ENCODE peak calls at places on chromosomes 6 and 20, in ten cellular contexts. One of them, this sample, is unnamed.

GRCh38 chr6:26268659-26269402 is 96.2 kb upstream of the BTN3A2 start:
- DNase-seq in esophagus squamous epithelium: no peak
- DNase-seq in sigmoid colon: peak; percentile 43
- DNase-seq in heart right ventricle: no peak
- DNase-seq in thyroid gland: no peak
- DNase-seq in vagina: no peak
- DNase-seq in CD4-positive, CD25-positive, alpha-beta regulatory T cell: peak; percentile 70
- DNase-seq in pancreas: no peak
- DNase-seq in A673: peak; percentile 80
- DNase-seq in ovary: no peak
- DNase-seq in this sample: no peak

GRCh38 chr6:163294734-163295133 is 119.8 kb upstream of the QKI start:
- DNase-seq in vagina: no peak
- DNase-seq in thyroid gland: no peak
- DNase-seq in heart right ventricle: no peak
- DNase-seq in sigmoid colon: no peak
- DNase-seq in A673: no peak
- DNase-seq in esophagus squamous epithelium: no peak
- DNase-seq in CD4-positive, CD25-positive, alpha-beta regulatory T cell: no peak
- DNase-seq in pancreas: no peak
- DNase-seq in ovary: no peak
- DNase-seq in this sample: no peak

GRCh38 chr6:132936641-132937040 is 122.3 kb downstream of the RPS12 start:
- DNase-seq in ovary: no peak
- DNase-seq in esophagus squamous epithelium: no peak
- DNase-seq in thyroid gland: no peak
- DNase-seq in CD4-positive, CD25-positive, alpha-beta regulatory T cell: no peak
- DNase-seq in vagina: no peak
- DNase-seq in sigmoid colon: no peak
- DNase-seq in A673: no peak
- DNase-seq in pancreas: no peak
- DNase-seq in heart right ventricle: no peak
- DNase-seq in this sample: no peak

GRCh38 chr6:118892248-118893094 is 1.5 kb upstream of the ASF1A start:
- DNase-seq in esophagus squamous epithelium: no peak
- DNase-seq in A673: no peak
- DNase-seq in heart right ventricle: no peak
- DNase-seq in pancreas: no peak
- DNase-seq in ovary: no peak
- DNase-seq in CD4-positive, CD25-positive, alpha-beta regulatory T cell: peak; percentile 63
- DNase-seq in thyroid gland: no peak
- DNase-seq in vagina: no peak
- DNase-seq in sigmoid colon: no peak
- DNase-seq in this sample: no peak

GRCh38 chr6:17472653-17473183 is 79.3 kb downstream of the CAP2 start:
- DNase-seq in esophagus squamous epithelium: no peak
- DNase-seq in A673: no peak
- DNase-seq in thyroid gland: no peak
- DNase-seq in CD4-positive, CD25-positive, alpha-beta regulatory T cell: no peak
- DNase-seq in vagina: no peak
- DNase-seq in ovary: no peak
- DNase-seq in heart right ventricle: no peak
- DNase-seq in pancreas: no peak
- DNase-seq in sigmoid colon: no peak
- DNase-seq in this sample: no peak

GRCh38 chr6:129009856-129010255 is 126.9 kb downstream of the LAMA2 start:
- DNase-seq in thyroid gland: no peak
- DNase-seq in vagina: no peak
- DNase-seq in heart right ventricle: no peak
- DNase-seq in esophagus squamous epithelium: no peak
- DNase-seq in CD4-positive, CD25-positive, alpha-beta regulatory T cell: no peak
- DNase-seq in A673: no peak
- DNase-seq in pancreas: no peak
- DNase-seq in sigmoid colon: no peak
- DNase-seq in ovary: no peak
- DNase-seq in this sample: no peak

GRCh38 chr20:33933469-33933909 is 60.2 kb upstream of the RALY start:
- DNase-seq in pancreas: peak; percentile 70
- DNase-seq in ovary: peak; percentile 39
- DNase-seq in CD4-positive, CD25-positive, alpha-beta regulatory T cell: peak; percentile 62
- DNase-seq in sigmoid colon: peak; percentile 91
- DNase-seq in heart right ventricle: peak; percentile 34
- DNase-seq in A673: peak; percentile 80
- DNase-seq in thyroid gland: peak; percentile 82
- DNase-seq in esophagus squamous epithelium: no peak
- DNase-seq in vagina: no peak
- DNase-seq in this sample: peak; percentile 81

GRCh38 chr20:25539742-25540201 is 45.6 kb downstream of the NINL start:
- DNase-seq in thyroid gland: no peak
- DNase-seq in A673: no peak
- DNase-seq in sigmoid colon: no peak
- DNase-seq in esophagus squamous epithelium: no peak
- DNase-seq in heart right ventricle: no peak
- DNase-seq in ovary: no peak
- DNase-seq in vagina: no peak
- DNase-seq in pancreas: no peak
- DNase-seq in CD4-positive, CD25-positive, alpha-beta regulatory T cell: no peak
- DNase-seq in this sample: peak; percentile 57

GRCh38 chr20:46631874-46632446 is 19.3 kb downstream of the SLC13A3 start:
- DNase-seq in sigmoid colon: no peak
- DNase-seq in ovary: no peak
- DNase-seq in heart right ventricle: no peak
- DNase-seq in esophagus squamous epithelium: no peak
- DNase-seq in A673: no peak
- DNase-seq in CD4-positive, CD25-positive, alpha-beta regulatory T cell: no peak
- DNase-seq in thyroid gland: no peak
- DNase-seq in pancreas: no peak
- DNase-seq in vagina: peak; percentile 77
- DNase-seq in this sample: no peak

GRCh38 chr20:20362774-20363435 is 5.0 kb upstream of the INSM1 start:
- DNase-seq in esophagus squamous epithelium: no peak
- DNase-seq in sigmoid colon: no peak
- DNase-seq in thyroid gland: no peak
- DNase-seq in A673: peak; percentile 32
- DNase-seq in ovary: no peak
- DNase-seq in pancreas: no peak
- DNase-seq in CD4-positive, CD25-positive, alpha-beta regulatory T cell: no peak
- DNase-seq in vagina: no peak
- DNase-seq in heart right ventricle: no peak
- DNase-seq in this sample: peak; percentile 30

GRCh38 chr6:85382541-85382940 is 67.3 kb upstream of the NT5E start:
- DNase-seq in CD4-positive, CD25-positive, alpha-beta regulatory T cell: no peak
- DNase-seq in A673: no peak
- DNase-seq in esophagus squamous epithelium: no peak
- DNase-seq in ovary: no peak
- DNase-seq in sigmoid colon: no peak
- DNase-seq in pancreas: no peak
- DNase-seq in thyroid gland: no peak
- DNase-seq in heart right ventricle: no peak
- DNase-seq in vagina: no peak
- DNase-seq in this sample: no peak

GRCh38 chr20:64083380-64084208 is 604 bp downstream of the LKAAEAR1 start:
- DNase-seq in A673: peak; percentile 90
- DNase-seq in esophagus squamous epithelium: no peak
- DNase-seq in vagina: no peak
- DNase-seq in CD4-positive, CD25-positive, alpha-beta regulatory T cell: peak; percentile 71
- DNase-seq in sigmoid colon: no peak
- DNase-seq in ovary: peak; percentile 55
- DNase-seq in heart right ventricle: peak; percentile 77
- DNase-seq in pancreas: no peak
- DNase-seq in thyroid gland: peak; percentile 65
- DNase-seq in this sample: peak; percentile 91

GRCh38 chr6:99501762-99502161 is 13.5 kb downstream of the USP45 start:
- DNase-seq in CD4-positive, CD25-positive, alpha-beta regulatory T cell: no peak
- DNase-seq in thyroid gland: no peak
- DNase-seq in pancreas: no peak
- DNase-seq in esophagus squamous epithelium: no peak
- DNase-seq in sigmoid colon: no peak
- DNase-seq in A673: no peak
- DNase-seq in ovary: no peak
- DNase-seq in vagina: no peak
- DNase-seq in heart right ventricle: no peak
- DNase-seq in this sample: no peak

GRCh38 chr6:125850361-125850760 is 59.6 kb downstream of the NCOA7 start:
- DNase-seq in thyroid gland: no peak
- DNase-seq in ovary: no peak
- DNase-seq in sigmoid colon: no peak
- DNase-seq in A673: no peak
- DNase-seq in esophagus squamous epithelium: no peak
- DNase-seq in pancreas: no peak
- DNase-seq in CD4-positive, CD25-positive, alpha-beta regulatory T cell: no peak
- DNase-seq in heart right ventricle: no peak
- DNase-seq in vagina: no peak
- DNase-seq in this sample: no peak

DNA sequence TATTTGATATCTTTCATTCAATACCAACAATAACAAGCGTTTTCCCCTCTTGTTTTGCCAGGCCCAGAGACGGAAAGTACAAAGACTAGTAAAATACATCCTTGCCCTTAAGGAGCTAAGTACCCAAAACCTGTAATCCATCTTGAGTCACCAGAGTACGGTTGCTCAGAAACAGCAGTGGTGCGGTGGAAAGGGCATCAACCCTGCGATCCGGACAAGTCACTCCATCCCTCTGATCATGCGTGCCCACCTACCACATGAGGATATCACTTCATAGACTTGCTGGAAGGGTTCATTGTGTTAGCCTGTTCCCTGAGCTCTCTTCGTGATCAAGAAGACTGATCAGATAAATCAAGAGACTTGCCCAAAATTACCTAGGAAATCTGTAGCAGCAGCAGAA is 1.9 kb downstream of the TOMM34 start:
- DNase-seq in thyroid gland: no peak
- DNase-seq in ovary: no peak
- DNase-seq in CD4-positive, CD25-positive, alpha-beta regulatory T cell: no peak
- DNase-seq in vagina: no peak
- DNase-seq in heart right ventricle: no peak
- DNase-seq in sigmoid colon: no peak
- DNase-seq in A673: no peak
- DNase-seq in esophagus squamous epithelium: no peak
- DNase-seq in pancreas: no peak
- DNase-seq in this sample: no peak
- H3K27ac ChIP-seq in thyroid gland: no peak overlapping the region
- H3K27ac ChIP-seq in ovary: no peak overlapping the region
- H3K27ac ChIP-seq in CD4-positive, CD25-positive, alpha-beta regulatory T cell: no peak overlapping the region
- H3K27ac ChIP-seq in vagina: no peak overlapping the region
- H3K27ac ChIP-seq in heart right ventricle: no peak overlapping the region
- H3K27ac ChIP-seq in sigmoid colon: no peak overlapping the region
- H3K27ac ChIP-seq in A673: no peak overlapping the region
- H3K27ac ChIP-seq in esophagus squamous epithelium: no peak overlapping the region
- H3K27ac ChIP-seq in pancreas: no peak overlapping the region
- H3K27ac ChIP-seq in this sample: no peak overlapping the region

GRCh38 chr6:1162367-1163275 is 149.3 kb upstream of the FOXQ1 start:
- DNase-seq in CD4-positive, CD25-positive, alpha-beta regulatory T cell: no peak
- DNase-seq in ovary: no peak
- DNase-seq in vagina: no peak
- DNase-seq in esophagus squamous epithelium: no peak
- DNase-seq in pancreas: no peak
- DNase-seq in A673: no peak
- DNase-seq in sigmoid colon: no peak
- DNase-seq in heart right ventricle: no peak
- DNase-seq in thyroid gland: no peak
- DNase-seq in this sample: peak; percentile 6
- H3K27ac ChIP-seq in CD4-positive, CD25-positive, alpha-beta regulatory T cell: no peak overlapping the region
- H3K27ac ChIP-seq in ovary: no peak overlapping the region
- H3K27ac ChIP-seq in vagina: no peak overlapping the region
- H3K27ac ChIP-seq in esophagus squamous epithelium: peak overlapping the region; percentile 57
- H3K27ac ChIP-seq in pancreas: no peak overlapping the region
- H3K27ac ChIP-seq in A673: no peak overlapping the region
- H3K27ac ChIP-seq in sigmoid colon: no peak overlapping the region
- H3K27ac ChIP-seq in heart right ventricle: no peak overlapping the region
- H3K27ac ChIP-seq in thyroid gland: no peak overlapping the region
- H3K27ac ChIP-seq in this sample: no peak overlapping the region

GRCh38 chr6:152318278-152318677 is 318.9 kb downstream of the SYNE1 start:
- DNase-seq in ovary: no peak
- DNase-seq in vagina: no peak
- DNase-seq in thyroid gland: no peak
- DNase-seq in pancreas: no peak
- DNase-seq in CD4-positive, CD25-positive, alpha-beta regulatory T cell: no peak
- DNase-seq in A673: no peak
- DNase-seq in heart right ventricle: no peak
- DNase-seq in esophagus squamous epithelium: no peak
- DNase-seq in sigmoid colon: no peak
- DNase-seq in this sample: peak; percentile 10
- H3K27ac ChIP-seq in ovary: peak overlapping the region; percentile 20
- H3K27ac ChIP-seq in vagina: no peak overlapping the region
- H3K27ac ChIP-seq in thyroid gland: peak overlapping the region; percentile 53
- H3K27ac ChIP-seq in pancreas: no peak overlapping the region
- H3K27ac ChIP-seq in CD4-positive, CD25-positive, alpha-beta regulatory T cell: no peak overlapping the region
- H3K27ac ChIP-seq in A673: no peak overlapping the region
- H3K27ac ChIP-seq in heart right ventricle: peak overlapping the region; percentile 85
- H3K27ac ChIP-seq in esophagus squamous epithelium: no peak overlapping the region
- H3K27ac ChIP-seq in sigmoid colon: peak overlapping the region; percentile 55
- H3K27ac ChIP-seq in this sample: no peak overlapping the region

DNA sequence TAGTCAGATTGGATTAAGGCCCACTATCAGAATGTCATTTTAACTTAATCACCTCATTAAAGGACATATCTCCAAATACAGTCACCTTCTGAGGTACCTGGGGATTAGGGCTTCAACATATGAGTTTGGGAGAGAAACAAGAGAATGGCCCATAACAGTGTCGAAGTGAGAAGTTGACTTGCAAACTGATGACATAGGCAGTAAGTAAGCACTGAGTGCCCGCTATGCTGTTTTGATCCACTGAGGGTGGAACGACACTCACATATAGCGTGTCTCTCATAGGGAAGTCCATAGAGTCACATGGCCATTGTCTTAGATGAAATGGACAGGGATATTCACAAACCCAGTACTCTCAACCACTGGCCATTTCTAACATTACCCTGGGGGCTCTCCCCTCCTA is 264.2 kb downstream of the SAMD5 start:
- DNase-seq in A673: no peak
- DNase-seq in ovary: no peak
- DNase-seq in thyroid gland: no peak
- DNase-seq in vagina: no peak
- DNase-seq in esophagus squamous epithelium: no peak
- DNase-seq in pancreas: no peak
- DNase-seq in sigmoid colon: no peak
- DNase-seq in CD4-positive, CD25-positive, alpha-beta regulatory T cell: no peak
- DNase-seq in heart right ventricle: no peak
- DNase-seq in this sample: no peak
- H3K27ac ChIP-seq in A673: no peak overlapping the region
- H3K27ac ChIP-seq in ovary: no peak overlapping the region
- H3K27ac ChIP-seq in thyroid gland: no peak overlapping the region
- H3K27ac ChIP-seq in vagina: no peak overlapping the region
- H3K27ac ChIP-seq in esophagus squamous epithelium: no peak overlapping the region
- H3K27ac ChIP-seq in pancreas: no peak overlapping the region
- H3K27ac ChIP-seq in sigmoid colon: no peak overlapping the region
- H3K27ac ChIP-seq in CD4-positive, CD25-positive, alpha-beta regulatory T cell: no peak overlapping the region
- H3K27ac ChIP-seq in heart right ventricle: no peak overlapping the region
- H3K27ac ChIP-seq in this sample: no peak overlapping the region

GRCh38 chr6:111888928-111889696 is 15.9 kb upstream of the FYN start:
- DNase-seq in vagina: no peak
- DNase-seq in heart right ventricle: peak; percentile 28
- DNase-seq in thyroid gland: peak; percentile 5
- DNase-seq in sigmoid colon: no peak
- DNase-seq in A673: peak; percentile 46
- DNase-seq in ovary: peak; percentile 52
- DNase-seq in pancreas: no peak
- DNase-seq in CD4-positive, CD25-positive, alpha-beta regulatory T cell: no peak
- DNase-seq in esophagus squamous epithelium: no peak
- DNase-seq in this sample: peak; percentile 62
- H3K27ac ChIP-seq in vagina: peak overlapping the region; percentile 25
- H3K27ac ChIP-seq in heart right ventricle: peak overlapping the region; percentile 54
- H3K27ac ChIP-seq in thyroid gland: no peak overlapping the region
- H3K27ac ChIP-seq in sigmoid colon: no peak overlapping the region
- H3K27ac ChIP-seq in A673: no peak overlapping the region
- H3K27ac ChIP-seq in ovary: peak overlapping the region; percentile 56
- H3K27ac ChIP-seq in pancreas: no peak overlapping the region
- H3K27ac ChIP-seq in CD4-positive, CD25-positive, alpha-beta regulatory T cell: no peak overlapping the region
- H3K27ac ChIP-seq in esophagus squamous epithelium: no peak overlapping the region
- H3K27ac ChIP-seq in this sample: no peak overlapping the region

GRCh38 chr6:134722996-134723871 is 226.7 kb downstream of the ALDH8A1 start:
- DNase-seq in sigmoid colon: no peak
- DNase-seq in pancreas: no peak
- DNase-seq in esophagus squamous epithelium: no peak
- DNase-seq in ovary: no peak
- DNase-seq in A673: peak; percentile 38
- DNase-seq in CD4-positive, CD25-positive, alpha-beta regulatory T cell: no peak
- DNase-seq in vagina: no peak
- DNase-seq in thyroid gland: no peak
- DNase-seq in heart right ventricle: no peak
- DNase-seq in this sample: no peak
- H3K27ac ChIP-seq in sigmoid colon: no peak overlapping the region
- H3K27ac ChIP-seq in pancreas: no peak overlapping the region
- H3K27ac ChIP-seq in esophagus squamous epithelium: no peak overlapping the region
- H3K27ac ChIP-seq in ovary: peak overlapping the region; percentile 20
- H3K27ac ChIP-seq in A673: peak overlapping the region; percentile 58
- H3K27ac ChIP-seq in CD4-positive, CD25-positive, alpha-beta regulatory T cell: no peak overlapping the region
- H3K27ac ChIP-seq in vagina: peak overlapping the region; percentile 33
- H3K27ac ChIP-seq in thyroid gland: peak overlapping the region; percentile 27
- H3K27ac ChIP-seq in heart right ventricle: peak overlapping the region; percentile 54
- H3K27ac ChIP-seq in this sample: no peak overlapping the region

This sample was measured in cardiac muscle cell.